ENCODE peak calls at places on chromosomes 4 and X, in five cellular contexts. Y, X, E, N and W are unnamed samples.

GRCh38 chr4:36244257-36245084 is at the start of gene ARAP2:
- DNase-seq in X (no peak), Y (peak; percentile 73), E (peak; percentile 82), N (peak; percentile 68), W (peak; percentile 21)

GRCh38 chr4:173807347-173807746 is 277.3 kb upstream of the HAND2 start:
- DNase-seq in N (no peak), E (no peak), X (no peak), Y (no peak), W (no peak)

GRCh38 chr4:14254252-14254651 is 626.7 kb upstream of the BOD1L1 start:
- DNase-seq in X (no peak), Y (peak; percentile 38), E (no peak), N (no peak), W (no peak)

GRCh38 chr4:184641022-184641421 is 8.2 kb downstream of the CASP3 start:
- DNase-seq in Y (no peak), X (no peak), E (no peak), N (no peak), W (no peak)

GRCh38 chr4:19592391-19592790 is 659.3 kb upstream of the SLIT2 start:
- DNase-seq in E (no peak), N (no peak), Y (no peak), X (no peak), W (no peak)

GRCh38 chrX:16604300-16604699 is 45.7 kb upstream of the S100G start:
- DNase-seq in Y (no peak), E (no peak), X (no peak), N (no peak), W (no peak)

GRCh38 chrX:93673056-93673868 is at the start of gene NAP1L3:
- DNase-seq in E (peak; percentile 8), Y (peak; percentile 95), X (peak; percentile 1), N (peak; percentile 29), W (peak; percentile 14)

GRCh38 chr4:156293657-156294297 is 340.1 kb upstream of the CTSO start:
- DNase-seq in X (peak; percentile 70), E (no peak), N (no peak), Y (no peak), W (no peak)

GRCh38 chr4:151276787-151277557 is at the start of gene PRSS48:
- DNase-seq in X (no peak), Y (peak; percentile 72), E (peak; percentile 58), N (peak; percentile 1), W (no peak)

GRCh38 chr4:39963656-39964055 is 14.1 kb downstream of the PDS5A start:
- DNase-seq in Y (no peak), N (no peak), E (no peak), X (no peak), W (no peak)

GRCh38 chrX:69556094-69557011 is 52.2 kb downstream of the NALF2 start:
- DNase-seq in E (no peak), N (no peak), X (no peak), Y (peak; percentile 72), W (no peak)

GRCh38 chrX:101136235-101136634 is 38.2 kb downstream of the CENPI start:
- DNase-seq in Y (no peak), N (no peak), E (no peak), X (peak; percentile 2), W (no peak)

GRCh38 chr4:2799971-2800690 is 7.2 kb downstream of the SH3BP2 start:
- DNase-seq in X (no peak), Y (no peak), N (no peak), E (no peak), W (no peak)

GRCh38 chr4:2798399-2799301 is 5.8 kb downstream of the SH3BP2 start:
- DNase-seq in X (no peak), Y (no peak), E (peak; percentile 74), N (no peak), W (no peak)

GRCh38 chr4:2797545-2798305 is 4.8 kb downstream of the SH3BP2 start:
- DNase-seq in Y (no peak), E (no peak), N (no peak), X (no peak), W (no peak)

GRCh38 chr4:2800691-2801596 is 8.1 kb downstream of the SH3BP2 start:
- DNase-seq in N (no peak), X (no peak), Y (peak; percentile 87), E (peak; percentile 80), W (no peak)

GRCh38 chr4:2799444-2799911 is 6.6 kb downstream of the SH3BP2 start:
- DNase-seq in E (no peak), N (no peak), X (no peak), Y (no peak), W (no peak)
- TF ChIP-seq CTCF in E (no peak), N (no peak), X (no peak), Y (no peak), W (no peak)

GRCh38 chr4:100782356-100782755 is 264.5 kb upstream of the EMCN start:
- DNase-seq in X (no peak), Y (no peak), E (no peak), N (no peak), W (no peak)

GRCh38 chr4:100780126-100780525 is 262.3 kb upstream of the EMCN start:
- DNase-seq in E (no peak), N (no peak), X (no peak), Y (no peak), W (no peak)

GRCh38 chr4:100781433-100781832 is 263.6 kb upstream of the EMCN start:
- DNase-seq in N (no peak), E (no peak), X (no peak), Y (no peak), W (no peak)

DNA sequence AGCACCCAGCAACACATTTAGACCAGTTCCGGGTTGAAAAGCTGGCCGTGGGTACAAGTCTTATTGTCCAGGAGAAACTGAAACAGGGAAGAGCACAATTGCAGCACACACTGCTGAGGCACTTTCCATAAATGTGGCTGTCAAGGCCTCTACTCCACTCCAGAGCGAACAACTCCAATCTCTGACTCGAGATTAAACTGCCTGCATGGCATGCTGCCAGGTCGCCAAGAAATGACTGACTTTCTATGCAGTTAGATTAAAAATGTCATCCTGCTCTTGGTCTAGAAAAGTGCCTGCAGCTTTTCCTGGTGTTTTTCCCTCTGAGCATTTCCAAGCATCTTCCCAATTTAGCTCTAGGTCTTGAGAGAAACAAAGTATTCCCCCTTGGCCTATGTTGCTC is 260.6 kb upstream of the EMCN start:
- DNase-seq in Y (no peak), X (no peak), N (no peak), E (no peak), W (no peak)
- TF ChIP-seq CTCF in Y (no peak), X (no peak), N (no peak), E (no peak), W (no peak)

GRCh38 chrX:25020391-25021131 is 4.8 kb upstream of the ARX start:
- DNase-seq in N (peak; percentile 9), E (peak; percentile 67), X (no peak), Y (peak; percentile 72), W (peak; percentile 55)
- TF ChIP-seq CTCF in N (peak; percentile 35), E (peak; percentile 70), X (peak; percentile 45), Y (peak; percentile 59), W (peak; percentile 47)

GRCh38 chr4:6030679-6031078 is 12.4 kb upstream of the C4orf50 start:
- DNase-seq in Y (no peak), X (no peak), E (no peak), N (no peak), W (no peak)

GRCh38 chr4:6031831-6032230 is 13.6 kb upstream of the C4orf50 start:
- DNase-seq in N (no peak), E (no peak), X (no peak), Y (no peak), W (no peak)

GRCh38 chr4:6033381-6033780 is 15.2 kb upstream of the C4orf50 start:
- DNase-seq in E (no peak), X (no peak), Y (no peak), N (no peak), W (no peak)

GRCh38 chr4:6035786-6036185 is 17.6 kb upstream of the C4orf50 start:
- DNase-seq in X (no peak), Y (no peak), N (no peak), E (no peak), W (no peak)

DNA sequence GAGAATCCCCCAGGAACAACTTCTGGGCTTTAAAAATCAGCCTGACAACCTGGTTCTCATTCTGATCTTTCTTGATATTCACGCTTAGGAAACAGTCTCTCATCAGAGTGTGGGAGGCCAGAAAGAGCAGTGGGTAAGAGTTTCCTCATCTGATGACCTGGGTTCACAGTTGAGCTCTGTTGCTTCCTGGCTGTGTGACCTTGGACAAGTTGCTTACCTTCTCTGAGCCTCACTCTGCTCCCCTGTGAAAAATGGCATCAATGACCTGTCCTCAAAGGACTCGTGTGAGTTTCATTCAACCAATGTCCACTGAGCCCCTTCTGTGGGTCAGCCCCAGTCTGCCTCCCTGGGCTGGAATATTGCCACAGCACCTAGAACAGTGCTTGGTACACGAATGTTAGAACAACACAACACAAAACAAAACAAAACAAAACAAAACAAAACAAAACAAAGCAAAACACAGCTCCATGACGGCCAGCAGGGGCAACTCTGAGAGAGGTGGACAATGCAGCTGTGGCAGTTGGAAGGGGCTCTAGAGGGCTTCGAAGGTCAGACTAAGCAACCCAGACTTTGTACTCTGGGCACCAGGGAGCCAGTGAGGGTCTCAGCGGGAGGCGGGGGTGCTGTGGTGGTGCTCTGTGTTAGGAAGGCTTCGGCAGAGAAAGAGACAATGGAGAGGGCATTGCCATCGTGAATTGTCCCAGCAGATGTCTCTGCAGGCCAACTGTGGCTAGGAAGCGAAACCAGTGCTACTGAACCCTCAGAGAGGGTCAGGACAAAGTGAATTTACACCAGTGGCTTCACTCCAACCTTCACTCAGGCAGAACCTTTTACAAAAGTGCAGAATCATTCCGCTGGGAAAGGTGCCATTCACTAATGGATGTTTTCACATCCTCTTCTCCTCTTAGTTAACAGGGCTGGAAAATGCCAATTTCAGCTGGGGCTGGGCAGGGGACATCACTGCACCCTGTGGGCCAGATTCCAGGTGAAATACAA is 14.3 kb upstream of the C4orf50 start:
- DNase-seq in X (no peak), E (no peak), N (no peak), Y (no peak), W (no peak)
- TF ChIP-seq CTCF in X (no peak), E (no peak), N (no peak), Y (no peak), W (no peak)

DNA sequence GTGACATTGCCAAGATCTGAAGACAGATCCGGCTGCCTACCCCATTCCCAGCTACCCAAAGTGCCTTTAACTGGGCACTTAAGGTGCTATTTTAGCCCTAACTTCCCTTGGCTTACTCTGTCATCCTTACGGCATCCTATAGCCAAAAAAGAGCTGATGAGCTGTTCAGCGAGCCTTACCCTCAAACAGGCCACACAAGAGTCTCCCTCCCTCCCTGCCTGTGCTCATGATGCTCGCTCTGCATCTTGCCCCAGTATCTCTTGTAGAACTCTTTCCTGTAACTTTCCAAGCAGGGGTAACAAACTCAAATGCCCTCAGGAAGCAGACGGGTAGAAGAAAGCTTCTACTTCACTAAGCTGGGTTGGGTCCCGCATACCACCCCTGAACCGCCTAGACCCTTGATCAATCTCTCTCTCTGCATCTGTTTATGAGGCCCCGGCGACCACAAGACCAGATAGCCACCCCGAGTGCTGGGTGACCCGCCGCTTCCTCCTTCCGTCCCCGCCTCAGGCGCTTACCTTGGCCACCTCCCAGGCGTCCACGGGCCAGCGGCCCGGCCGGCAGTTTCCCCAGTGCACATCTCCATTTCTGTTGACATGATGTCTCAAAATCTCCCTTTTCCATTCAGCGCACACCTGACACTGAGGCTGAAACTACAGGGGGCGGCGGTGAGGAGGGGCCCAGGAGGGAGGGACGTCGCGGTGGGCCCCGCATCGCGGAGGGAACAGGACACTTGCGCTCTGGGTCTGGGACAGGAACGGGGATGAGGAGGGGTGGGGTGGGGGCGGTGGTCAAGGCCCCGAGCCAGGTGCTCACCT is 663 bp downstream of the CXorf38 start:
- DNase-seq in E (peak; percentile 42), Y (peak; percentile 13), N (no peak), X (no peak), W (no peak)
- TF ChIP-seq CTCF in E (no peak), Y (no peak), N (no peak), X (no peak), W (no peak)